ENCODE peak calls at places on chromosomes 5 and 9, in four cellular contexts. O, Q, M and B are unnamed samples.

GRCh38 chr9:16207161-16207560 is 654.3 kb downstream of the CCDC171 start:
- DNase-seq in O (no peak), Q (peak), M (no peak), B (no peak)

GRCh38 chr5:128082551-128083032 is 974 bp upstream of the SLC12A2 start:
- DNase-seq in O (no peak), Q (no peak), M (no peak), B (no peak)

GRCh38 chr5:142763701-142764100 is 6.5 kb upstream of the ARHGAP26 start:
- DNase-seq in O (no peak), Q (no peak), M (no peak), B (no peak)

GRCh38 chr5:158546748-158547147 is 553.0 kb downstream of the EBF1 start:
- DNase-seq in O (no peak), Q (no peak), M (no peak), B (no peak)

GRCh38 chr9:27497883-27498553 is 26.1 kb upstream of the IFNK start:
- DNase-seq in O (no peak), Q (no peak), M (no peak), B (no peak)

GRCh38 chr9:68648164-68648563 is 56.9 kb upstream of the PIP5K1B start:
- DNase-seq in O (no peak), Q (no peak), M (no peak), B (no peak)

GRCh38 chr9:18379073-18379811 is 94.7 kb upstream of the ADAMTSL1 start:
- DNase-seq in O (peak), Q (no peak), M (no peak), B (peak)

GRCh38 chr5:157100140-157100679 is 8.6 kb downstream of the HAVCR2 start:
- DNase-seq in O (no peak), Q (no peak), M (no peak), B (peak)

GRCh38 chr5:35672995-35673394 is 55.3 kb downstream of the SPEF2 start:
- DNase-seq in O (no peak), Q (no peak), M (no peak), B (no peak)

GRCh38 chr9:124852121-124852828 is 985 bp upstream of the WDR38 start:
- DNase-seq in O (no peak), Q (no peak), M (no peak), B (no peak)

GRCh38 chr9:2686884-2687283 is 30.4 kb upstream of the KCNV2 start:
- DNase-seq in O (no peak), Q (no peak), M (no peak), B (no peak)

GRCh38 chr5:119478781-119479180 is 26.5 kb downstream of the HSD17B4 start:
- DNase-seq in O (no peak), Q (no peak), M (no peak), B (no peak)

GRCh38 chr5:14153932-14154646 is 10.9 kb downstream of the TRIO start:
- DNase-seq in O (no peak), Q (no peak), M (peak), B (peak)

GRCh38 chr9:16364347-16364746 is 506.1 kb downstream of the BNC2 start:
- DNase-seq in O (no peak), Q (no peak), M (no peak), B (no peak)

GRCh38 chr5:163874431-163874830 is 369.0 kb downstream of the MAT2B start:
- DNase-seq in O (no peak), Q (no peak), M (no peak), B (no peak)

GRCh38 chr9:114616684-114617520 is 5.8 kb downstream of the TMEM268 start:
- DNase-seq in O (no peak), Q (no peak), M (peak), B (no peak)

GRCh38 chr5:86644843-86645242 is 27.1 kb downstream of the COX7C start:
- DNase-seq in O (no peak), Q (no peak), M (no peak), B (no peak)

GRCh38 chr5:35919191-35919590 is 19.2 kb downstream of the CAPSL start:
- DNase-seq in O (no peak), Q (no peak), M (no peak), B (peak)

GRCh38 chr9:127524373-127524772 is 73.1 kb downstream of the LRSAM1 start:
- DNase-seq in O (no peak), Q (no peak), M (no peak), B (no peak)

GRCh38 chr5:83577036-83577636 is 105.6 kb downstream of the VCAN start:
- DNase-seq in O (no peak), Q (no peak), M (no peak), B (no peak)

GRCh38 chr5:83084336-83084735 is 7.0 kb downstream of the XRCC4 start:
- DNase-seq in O (no peak), Q (no peak), M (no peak), B (no peak)

GRCh38 chr9:137435980-137436760 is 5.0 kb downstream of the ENTPD8 start:
- DNase-seq in O (no peak), Q (no peak), M (peak), B (peak)

GRCh38 chr9:26809795-26810194 is 82.8 kb downstream of the CAAP1 start:
- DNase-seq in O (no peak), Q (no peak), M (no peak), B (peak)

GRCh38 chr9:113634597-113635515 is 171.3 kb downstream of the RGS3 start:
- DNase-seq in O (no peak), Q (no peak), M (peak), B (no peak)

GRCh38 chr5:100790951-100791350 is 112.1 kb downstream of the ST8SIA4 start:
- DNase-seq in O (no peak), Q (no peak), M (no peak), B (no peak)

GRCh38 chr5:100791376-100791775 is 111.7 kb downstream of the ST8SIA4 start:
- DNase-seq in O (no peak), Q (no peak), M (no peak), B (no peak)

GRCh38 chr5:100788417-100788816 is 114.7 kb downstream of the ST8SIA4 start:
- DNase-seq in O (no peak), Q (no peak), M (no peak), B (no peak)

GRCh38 chr5:100789641-100790160 is 113.4 kb downstream of the ST8SIA4 start:
- DNase-seq in O (no peak), Q (no peak), M (no peak), B (no peak)

GRCh38 chr5:100790170-100790665 is 112.9 kb downstream of the ST8SIA4 start:
- DNase-seq in O (peak), Q (no peak), M (no peak), B (no peak)
- TF ChIP-seq CTCF in O (no peak), Q (no peak), M (no peak), B (no peak)

GRCh38 chr9:120878188-120879130 is 1.5 kb upstream of the PHF19 start:
- DNase-seq in O (no peak), Q (no peak), M (no peak), B (no peak)
- H3K4me3 ChIP-seq in O (no peak), Q (peak), M (no peak), B (no peak)

GRCh38 chr5:180860887-180861822 is at the start of gene ZFP62:
- DNase-seq in O (peak), Q (peak), M (peak), B (peak)

GRCh38 chr5:180862645-180863044 is 1.6 kb upstream of the ZFP62 start:
- DNase-seq in O (no peak), Q (no peak), M (no peak), B (no peak)

GRCh38 chr5:180866296-180866695 is 5.2 kb upstream of the ZFP62 start:
- DNase-seq in O (no peak), Q (no peak), M (no peak), B (no peak)

DNA sequence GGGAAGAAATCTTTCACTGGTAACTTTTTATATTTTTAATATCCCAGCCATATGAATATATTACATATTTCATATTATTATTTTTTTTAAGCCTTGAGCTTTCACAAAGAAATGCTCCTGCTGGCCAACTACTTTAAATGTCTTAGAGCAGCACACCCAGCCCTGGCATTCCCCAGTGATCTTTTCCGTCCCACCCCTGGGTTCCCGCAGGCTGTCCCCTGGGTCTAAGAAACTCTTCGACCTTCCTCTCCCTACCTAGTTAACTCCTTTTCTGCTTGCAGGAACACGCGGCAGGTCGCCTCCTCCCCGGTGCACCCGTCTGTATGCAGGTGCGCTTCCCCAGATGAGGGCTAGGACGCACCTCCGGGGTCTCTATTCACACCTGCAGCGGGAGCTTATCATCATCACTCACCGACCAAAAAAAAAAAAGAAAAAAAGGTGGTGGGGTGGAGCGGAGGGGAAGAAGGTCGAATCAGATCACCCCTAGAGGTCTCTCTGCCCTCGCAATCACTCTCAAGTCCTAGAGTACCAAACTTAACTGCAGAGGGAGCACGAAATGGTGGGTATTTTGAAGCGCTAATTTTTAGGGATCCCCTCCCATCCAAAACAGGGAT is 696 bp downstream of the ZFP62 start:
- DNase-seq in O (peak), Q (peak), M (peak), B (no peak)
- TF ChIP-seq CTCF in O (peak), Q (peak), M (no peak), B (no peak)

DNA sequence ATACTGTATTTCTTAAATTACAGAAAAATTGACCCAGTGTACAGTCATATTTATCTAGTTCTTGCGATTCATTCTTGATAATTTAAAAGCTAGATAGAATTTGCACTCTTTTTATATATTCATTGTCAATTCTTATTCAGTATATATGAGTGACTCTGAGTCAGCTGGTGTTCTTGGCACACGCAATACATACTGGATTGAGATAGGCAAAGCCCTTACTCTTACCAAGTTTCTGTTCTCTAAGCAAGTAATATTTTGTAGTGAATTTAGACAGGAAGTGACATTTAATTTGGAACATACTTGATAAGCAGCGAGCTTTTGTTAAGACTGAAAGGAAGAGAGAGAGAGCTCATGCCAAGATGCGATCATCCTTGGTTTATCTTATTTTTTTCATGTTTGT is 57.7 kb downstream of the GPBP1 start:
- DNase-seq in O (no peak), Q (no peak), M (no peak), B (no peak)
- H3K4me3 ChIP-seq in O (no peak), Q (no peak), M (no peak), B (no peak)

DNA sequence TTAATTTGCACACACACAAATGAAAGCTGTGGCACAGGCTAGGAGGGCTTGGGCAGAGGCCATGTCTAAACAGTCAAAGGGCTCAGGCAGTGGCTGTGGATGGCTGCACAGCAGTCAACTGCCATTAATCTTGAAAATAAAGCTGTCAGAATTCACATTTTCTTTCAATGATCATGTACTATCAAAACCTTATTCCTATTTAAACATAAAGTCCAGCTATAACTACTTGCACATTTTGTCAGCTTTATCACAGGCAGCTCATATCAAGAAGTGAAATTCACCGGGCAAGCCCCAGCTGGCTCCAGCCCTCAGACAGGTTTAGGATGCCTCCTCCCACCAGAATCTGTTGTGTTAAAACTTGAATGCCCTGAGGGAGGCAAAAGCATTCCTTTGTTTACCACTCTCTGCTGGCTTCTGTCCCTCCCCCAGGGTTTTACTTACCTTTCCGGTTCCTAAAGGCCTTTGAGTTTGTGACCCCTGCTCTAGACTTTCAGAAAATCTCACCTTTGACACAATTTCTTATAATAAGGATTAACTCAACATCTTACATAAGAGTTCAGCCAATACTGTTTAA is 54.9 kb upstream of the GRAMD2B start:
- DNase-seq in O (peak), Q (no peak), M (no peak), B (no peak)
- TF ChIP-seq CTCF in O (no peak), Q (no peak), M (no peak), B (no peak)

GRCh38 chr5:116810937-116811336 is 236.3 kb upstream of the SEMA6A start:
- DNase-seq in O (no peak), Q (no peak), M (no peak), B (no peak)

GRCh38 chr5:116806879-116807278 is 232.3 kb upstream of the SEMA6A start:
- DNase-seq in O (no peak), Q (no peak), M (no peak), B (no peak)
- H3K4me3 ChIP-seq in O (no peak), Q (no peak), M (no peak), B (no peak)

DNA sequence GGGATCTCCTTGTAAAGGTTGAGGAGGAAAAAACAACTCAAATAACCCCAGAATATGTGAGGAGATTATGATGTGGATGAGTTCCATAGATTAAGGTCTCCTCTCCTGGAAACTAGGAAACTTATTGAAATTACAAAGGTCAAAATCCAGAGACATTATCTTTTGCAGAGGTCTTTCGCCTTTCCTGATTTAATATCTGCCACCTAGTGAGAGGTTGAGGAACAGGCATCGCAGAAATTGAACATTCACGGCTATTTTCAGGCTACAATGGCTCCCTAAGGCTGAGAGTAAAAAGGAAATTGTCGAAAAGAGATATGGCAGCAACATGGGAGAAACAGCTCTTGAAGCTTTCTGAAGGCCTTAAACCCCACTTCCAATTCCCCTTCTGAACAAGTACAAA is 127.5 kb upstream of the PLCXD3 start:
- DNase-seq in O (no peak), Q (no peak), M (no peak), B (no peak)
- TF ChIP-seq CTCF in O (peak), Q (no peak), M (no peak), B (peak)

GRCh38 chr9:129142115-129142514 is 30.9 kb downstream of the PTPA start:
- DNase-seq in O (no peak), Q (no peak), M (no peak), B (no peak)

GRCh38 chr9:129143461-129143927 is 32.3 kb downstream of the PTPA start:
- DNase-seq in O (no peak), Q (no peak), M (peak), B (no peak)

GRCh38 chr9:129141066-129142041 is 30.1 kb downstream of the PTPA start:
- DNase-seq in O (no peak), Q (no peak), M (peak), B (peak)

GRCh38 chr9:129142536-129142935 is 31.3 kb downstream of the PTPA start:
- DNase-seq in O (no peak), Q (no peak), M (no peak), B (no peak)

DNA sequence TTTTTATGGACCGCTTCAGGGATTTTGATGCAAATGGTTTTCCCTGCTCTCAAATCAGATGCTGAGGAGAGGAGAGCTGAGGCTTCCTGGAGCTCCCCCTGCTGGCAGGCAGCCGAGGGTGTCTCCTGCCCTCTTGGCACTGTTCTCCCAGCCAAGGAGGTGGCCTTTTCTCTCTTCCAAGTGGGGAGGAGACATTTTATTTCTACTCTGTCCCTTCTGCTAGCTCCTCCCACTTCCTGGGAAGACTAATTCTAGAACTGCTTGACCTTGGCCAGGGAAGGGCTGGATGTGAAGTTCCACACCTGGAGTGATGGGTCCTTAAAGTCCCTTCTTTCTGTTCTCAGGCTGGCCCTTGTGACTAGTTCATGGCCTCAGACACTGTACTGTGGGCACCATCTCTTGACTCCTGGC is 31.8 kb downstream of the PTPA start:
- DNase-seq in O (no peak), Q (peak), M (peak), B (peak)
- H3K4me3 ChIP-seq in O (peak), Q (no peak), M (no peak), B (no peak)

GRCh38 chr9:7597716-7598115 is 201.9 kb downstream of the DMAC1 start:
- DNase-seq in O (no peak), Q (no peak), M (no peak), B (no peak)

GRCh38 chr9:7591501-7591900 is 208.1 kb downstream of the DMAC1 start:
- DNase-seq in O (no peak), Q (no peak), M (no peak), B (no peak)

GRCh38 chr9:7592321-7593319 is 207.0 kb downstream of the DMAC1 start:
- DNase-seq in O (no peak), Q (no peak), M (no peak), B (no peak)
- TF ChIP-seq CTCF in O (peak), Q (no peak), M (no peak), B (no peak)

GRCh38 chr9:87504938-87505337 is 7.3 kb downstream of the DAPK1 start:
- DNase-seq in O (no peak), Q (no peak), M (no peak), B (no peak)

GRCh38 chr9:87505869-87506678 is 8.4 kb downstream of the DAPK1 start:
- DNase-seq in O (no peak), Q (no peak), M (no peak), B (no peak)

GRCh38 chr9:87501806-87502205 is 4.1 kb downstream of the DAPK1 start:
- DNase-seq in O (no peak), Q (no peak), M (no peak), B (no peak)

GRCh38 chr9:87502446-87503232 is 5.0 kb downstream of the DAPK1 start:
- DNase-seq in O (no peak), Q (no peak), M (peak), B (no peak)

DNA sequence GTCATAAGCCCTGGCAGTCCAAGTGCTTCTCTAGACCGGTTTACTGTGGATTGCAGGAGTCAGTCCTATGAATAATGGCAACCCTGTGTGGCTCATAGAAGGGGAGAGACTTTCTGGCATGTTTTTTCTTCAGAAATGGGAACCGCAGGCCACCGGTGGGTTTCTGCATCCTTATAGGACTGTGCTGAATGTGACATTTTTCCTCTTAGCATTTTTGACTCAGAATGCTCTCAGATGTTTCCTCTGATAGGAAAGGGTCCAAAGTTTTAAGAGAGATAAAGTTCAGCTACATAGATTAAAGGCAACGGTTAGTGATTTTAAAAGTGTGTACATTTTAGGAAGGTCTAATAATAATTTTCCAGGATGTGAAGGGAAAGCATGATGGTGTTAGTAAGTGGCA is 6.3 kb downstream of the DAPK1 start:
- DNase-seq in O (no peak), Q (no peak), M (no peak), B (no peak)
- H3K4me3 ChIP-seq in O (no peak), Q (no peak), M (no peak), B (no peak)